ENCODE peak calls at places on chromosomes 5 and 9, in four cellular contexts. O, J, T and H are unnamed samples.

GRCh38 chr9:132755096-132755495 is 84.8 kb downstream of the GTF3C4 start:
- DNase-seq in O (no peak), J (no peak), T (no peak), H (no peak)

GRCh38 chr5:178210073-178210526 is 5.8 kb downstream of the HNRNPAB start:
- DNase-seq in O (no peak), J (no peak), T (no peak), H (no peak)

GRCh38 chr5:110361501-110361900 is 365.0 kb downstream of the TMEM232 start:
- DNase-seq in O (no peak), J (no peak), T (no peak), H (no peak)

GRCh38 chr5:89932771-89933181 is 476.8 kb downstream of the CETN3 start:
- DNase-seq in O (no peak), J (no peak), T (no peak), H (no peak)

GRCh38 chr9:8070779-8071444 is 271.3 kb upstream of the DMAC1 start:
- DNase-seq in O (peak), J (no peak), T (no peak), H (no peak)

GRCh38 chr5:10227396-10227795 is 22.3 kb downstream of the ATPSCKMT start:
- DNase-seq in O (no peak), J (no peak), T (no peak), H (peak)

GRCh38 chr5:180129291-180130190 is 58.0 kb upstream of the RNF130 start:
- DNase-seq in O (no peak), J (no peak), T (no peak), H (no peak)

GRCh38 chr5:154518438-154518867 is 40.4 kb upstream of the HAND1 start:
- DNase-seq in O (no peak), J (peak), T (no peak), H (no peak)

GRCh38 chr5:146301666-146302065 is 37.0 kb upstream of the POU4F3 start:
- DNase-seq in O (no peak), J (no peak), T (no peak), H (peak)

GRCh38 chr5:175696139-175696854 is 38.4 kb downstream of the HRH2 start:
- DNase-seq in O (peak), J (peak), T (peak), H (no peak)

GRCh38 chr5:17400724-17401508 is 97.1 kb upstream of the TAF11L2 start:
- DNase-seq in O (peak), J (no peak), T (no peak), H (no peak)

GRCh38 chr9:121826711-121827110 is 175.3 kb downstream of the DAB2IP start:
- DNase-seq in O (peak), J (no peak), T (no peak), H (no peak)

GRCh38 chr5:150516011-150516410 is 8.1 kb downstream of the NDST1 start:
- DNase-seq in O (no peak), J (peak), T (no peak), H (peak)

GRCh38 chr5:176824604-176825003 is 14.2 kb downstream of the UNC5A start:
- DNase-seq in O (no peak), J (no peak), T (no peak), H (no peak)

GRCh38 chr5:170263906-170264305 is 31.1 kb downstream of the C5orf58 start:
- DNase-seq in O (no peak), J (no peak), T (no peak), H (no peak)

GRCh38 chr9:127132921-127133647 is 10.6 kb upstream of the ANGPTL2 start:
- DNase-seq in O (peak), J (no peak), T (no peak), H (peak)

GRCh38 chr9:89436963-89437625 is 60.8 kb downstream of the SEMA4D start:
- DNase-seq in O (no peak), J (no peak), T (no peak), H (no peak)

GRCh38 chr9:124257865-124258764 is at the start of gene NEK6:
- DNase-seq in O (no peak), J (peak), T (no peak), H (peak)

GRCh38 chr9:34654317-34655083 is 2.5 kb downstream of the IL11RA start:
- DNase-seq in O (no peak), J (no peak), T (no peak), H (peak)

GRCh38 chr5:66828551-66829421 is 232.6 kb downstream of the MAST4 start:
- DNase-seq in O (peak), J (no peak), T (no peak), H (peak)

GRCh38 chr5:93674138-93674537 is 67.3 kb downstream of the POU5F2 start:
- DNase-seq in O (no peak), J (no peak), T (no peak), H (peak)

GRCh38 chr9:82148849-82149544 is 160.4 kb downstream of the SPATA31D1 start:
- DNase-seq in O (no peak), J (no peak), T (no peak), H (peak)

GRCh38 chr5:79954620-79955019 is 36.4 kb downstream of the MTX3 start:
- DNase-seq in O (no peak), J (no peak), T (no peak), H (peak)

GRCh38 chr9:121169094-121169601 is 32.5 kb downstream of the RAB14 start:
- DNase-seq in O (no peak), J (peak), T (no peak), H (no peak)

GRCh38 chr5:4725594-4725993 is 414.5 kb upstream of the ADAMTS16 start:
- DNase-seq in O (no peak), J (no peak), T (no peak), H (no peak)

GRCh38 chr5:137336161-137336560 is 163.0 kb downstream of the SPOCK1 start:
- DNase-seq in O (no peak), J (no peak), T (no peak), H (no peak)

GRCh38 chr5:81014348-81014747 is 54.2 kb downstream of the RASGRF2 start:
- DNase-seq in O (no peak), J (no peak), T (no peak), H (no peak)

GRCh38 chr5:178080056-178080455 is 33.3 kb upstream of the N4BP3 start:
- DNase-seq in O (no peak), J (no peak), T (no peak), H (no peak)

GRCh38 chr5:172586118-172587060 is 54.7 kb upstream of the NEURL1B start:
- DNase-seq in O (peak), J (no peak), T (no peak), H (no peak)

GRCh38 chr5:137487600-137487999 is 11.5 kb downstream of the SPOCK1 start:
- DNase-seq in O (no peak), J (no peak), T (no peak), H (peak)

GRCh38 chr9:98009926-98010325 is 26.8 kb downstream of the ANP32B start:
- DNase-seq in O (no peak), J (no peak), T (no peak), H (peak)

GRCh38 chr5:69493235-69493925 is 790 bp downstream of the OCLN start:
- DNase-seq in O (peak), J (no peak), T (no peak), H (no peak)

GRCh38 chr5:93915142-93915553 is 173.7 kb upstream of the POU5F2 start:
- DNase-seq in O (no peak), J (peak), T (peak), H (peak)

GRCh38 chr9:92245005-92245797 is 48.3 kb downstream of the IARS1 start:
- DNase-seq in O (no peak), J (no peak), T (no peak), H (peak)

GRCh38 chr9:92242115-92242778 is 51.2 kb downstream of the IARS1 start:
- DNase-seq in O (no peak), J (no peak), T (no peak), H (peak)

GRCh38 chr9:92247981-92248380 is 45.5 kb downstream of the IARS1 start:
- DNase-seq in O (no peak), J (no peak), T (no peak), H (no peak)

GRCh38 chr9:92242779-92243136 is 50.7 kb downstream of the IARS1 start:
- DNase-seq in O (no peak), J (no peak), T (no peak), H (no peak)

DNA sequence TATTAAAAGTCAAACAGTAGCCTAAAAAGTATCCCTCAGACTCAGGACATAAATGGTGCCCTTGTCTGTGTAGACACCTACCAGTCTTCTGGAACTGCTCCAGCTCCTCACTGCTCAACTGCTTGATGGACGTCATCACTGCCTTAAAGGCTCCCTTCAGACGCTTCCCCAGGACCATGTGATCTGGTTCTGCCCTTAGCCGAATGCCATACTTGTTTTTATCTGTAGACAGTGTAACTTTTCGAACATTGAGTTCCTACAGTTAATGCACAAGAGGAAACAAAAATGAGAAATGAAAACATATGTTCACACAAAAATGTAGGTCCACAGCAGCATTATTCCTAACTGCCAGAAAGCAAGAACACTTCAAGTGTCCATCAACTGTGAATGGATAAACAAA is 46.2 kb downstream of the IARS1 start:
- DNase-seq in O (no peak), J (no peak), T (no peak), H (peak)
- TF ChIP-seq CHD1 in O (no peak), J (no peak), T (no peak), H (no peak)

DNA sequence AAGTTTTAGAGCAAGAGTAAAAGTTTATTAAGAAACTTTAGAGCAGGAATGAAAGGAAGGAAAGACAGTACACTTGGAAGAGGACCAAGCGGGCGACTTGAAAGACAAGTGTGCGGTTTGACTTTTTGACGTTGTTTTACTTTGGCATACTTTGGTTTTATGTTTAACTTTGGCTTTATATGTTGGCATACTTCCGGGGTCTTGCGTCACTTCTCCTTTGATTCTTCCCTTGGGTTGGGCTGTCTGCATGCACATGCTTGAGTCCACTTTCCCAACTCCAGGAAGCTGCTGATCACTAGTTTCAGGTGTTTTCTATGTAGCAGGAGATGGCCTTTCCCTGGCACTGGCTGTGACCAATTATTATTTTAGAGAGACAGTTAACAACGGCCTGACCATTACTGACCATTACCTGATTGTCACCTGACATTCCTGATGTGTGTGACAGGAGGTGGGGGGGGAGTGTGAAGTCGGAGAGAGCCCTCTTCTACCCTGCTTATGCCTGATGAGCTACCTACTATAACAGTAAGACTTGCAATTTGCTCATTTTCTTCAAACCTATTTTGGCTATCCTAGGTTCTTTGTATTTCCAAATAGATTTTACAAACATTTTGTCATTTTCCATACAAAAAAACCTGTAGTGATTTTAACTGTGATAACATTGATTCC is 45.5 kb downstream of the TNFSF8 start:
- DNase-seq in O (no peak), J (no peak), T (no peak), H (peak)
- TF ChIP-seq CHD1 in O (no peak), J (no peak), T (no peak), H (no peak)

GRCh38 chr9:110152704-110153374 is 55.1 kb downstream of the C9orf152 start:
- DNase-seq in O (peak), J (peak), T (no peak), H (peak)
- TF ChIP-seq CHD1 in O (no peak), J (no peak), T (no peak), H (no peak)

DNA sequence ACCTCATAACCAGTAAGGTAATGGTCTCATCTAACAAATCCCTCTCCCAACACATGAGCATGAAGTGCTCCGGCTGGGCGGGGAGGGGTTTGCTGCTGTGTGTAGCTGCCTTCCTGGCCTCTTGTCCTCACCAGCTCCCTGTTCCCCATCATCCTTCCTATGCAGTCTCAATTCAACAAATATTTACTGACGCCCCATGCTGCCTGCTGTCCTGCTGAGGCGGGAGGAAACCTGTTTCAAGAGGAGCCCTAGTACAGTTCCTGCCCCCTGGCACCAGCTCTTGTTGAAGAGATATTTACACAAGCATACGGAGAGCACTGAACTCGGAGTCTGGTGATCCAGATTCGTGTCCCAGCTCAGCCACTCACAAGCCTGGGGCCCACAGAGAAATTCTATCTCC is 69.6 kb upstream of the LHFPL2 start:
- DNase-seq in O (no peak), J (no peak), T (no peak), H (no peak)
- TF ChIP-seq CHD1 in O (no peak), J (no peak), T (no peak), H (no peak)

GRCh38 chr9:74348777-74349176 is 148.4 kb upstream of the RORB start:
- DNase-seq in O (no peak), J (no peak), T (no peak), H (no peak)
- TF ChIP-seq CHD1 in O (no peak), J (no peak), T (no peak), H (no peak)

GRCh38 chr9:6681147-6681956 is 35.8 kb upstream of the GLDC start:
- DNase-seq in O (peak), J (peak), T (peak), H (peak)

GRCh38 chr9:6676254-6676928 is 30.9 kb upstream of the GLDC start:
- DNase-seq in O (no peak), J (no peak), T (no peak), H (no peak)

GRCh38 chr9:6681957-6682501 is 36.5 kb upstream of the GLDC start:
- DNase-seq in O (no peak), J (no peak), T (no peak), H (no peak)

GRCh38 chr9:6677803-6678202 is 32.3 kb upstream of the GLDC start:
- DNase-seq in O (no peak), J (no peak), T (no peak), H (no peak)

DNA sequence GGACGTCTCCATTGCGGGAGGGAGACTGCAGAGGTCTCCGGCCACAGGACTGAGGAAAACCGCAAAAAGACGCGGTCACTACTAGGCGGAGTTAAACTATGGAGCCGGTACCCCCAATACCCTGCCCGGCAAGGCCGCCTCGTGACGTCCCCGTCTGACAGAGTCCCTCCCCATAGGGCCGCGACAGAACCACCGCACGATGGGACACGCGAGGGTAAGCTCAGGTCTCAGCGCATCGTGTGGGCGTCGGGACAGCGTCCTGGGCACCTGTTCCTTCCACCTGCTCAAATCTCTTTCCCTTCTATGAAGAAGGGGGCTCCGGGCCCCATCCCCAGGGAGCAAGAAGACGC is 35.2 kb upstream of the GLDC start:
- DNase-seq in O (no peak), J (no peak), T (no peak), H (peak)
- TF ChIP-seq CHD1 in O (no peak), J (peak), T (no peak), H (no peak)

GRCh38 chr9:136205707-136205992 is 722 bp upstream of the LHX3 start:
- DNase-seq in O (no peak), J (no peak), T (no peak), H (no peak)

GRCh38 chr9:136204838-136205706 is at the start of gene LHX3:
- DNase-seq in O (peak), J (peak), T (no peak), H (no peak)

GRCh38 chr9:136208675-136209074 is 3.7 kb upstream of the LHX3 start:
- DNase-seq in O (no peak), J (no peak), T (no peak), H (no peak)

GRCh38 chr9:136207616-136208015 is 2.7 kb upstream of the LHX3 start:
- DNase-seq in O (no peak), J (no peak), T (no peak), H (no peak)

GRCh38 chr9:136206602-136207333 is 1.8 kb upstream of the LHX3 start:
- DNase-seq in O (no peak), J (no peak), T (no peak), H (no peak)
- TF ChIP-seq CHD1 in O (no peak), J (no peak), T (no peak), H (no peak)

GRCh38 chr5:87094833-87095232 is 172.8 kb upstream of the RASA1 start:
- DNase-seq in O (no peak), J (no peak), T (no peak), H (no peak)

GRCh38 chr5:87095787-87096186 is 171.9 kb upstream of the RASA1 start:
- DNase-seq in O (no peak), J (no peak), T (no peak), H (no peak)

GRCh38 chr5:87099967-87100366 is 167.7 kb upstream of the RASA1 start:
- DNase-seq in O (no peak), J (no peak), T (no peak), H (no peak)

GRCh38 chr5:87099246-87099914 is 168.3 kb upstream of the RASA1 start:
- DNase-seq in O (no peak), J (no peak), T (no peak), H (no peak)

DNA sequence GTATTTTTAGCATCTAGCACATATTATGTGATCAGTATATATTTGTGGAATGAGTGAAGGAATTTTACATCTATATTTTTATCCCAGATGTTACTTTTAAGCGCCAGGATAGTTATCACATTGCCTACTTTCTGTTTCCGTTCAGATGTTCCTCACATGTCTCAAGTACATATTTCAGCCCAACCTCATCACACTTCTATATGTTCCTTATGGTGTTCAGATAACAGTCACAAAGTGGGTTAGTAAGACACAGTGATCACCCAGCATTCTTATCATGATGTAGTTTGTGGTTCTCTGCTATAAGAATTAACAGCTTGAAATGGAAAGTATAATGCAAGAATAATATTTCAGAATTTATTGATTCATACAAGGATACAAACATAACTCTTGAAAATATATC is 170.0 kb upstream of the RASA1 start:
- DNase-seq in O (no peak), J (no peak), T (no peak), H (no peak)
- TF ChIP-seq CHD1 in O (no peak), J (no peak), T (no peak), H (no peak)